ENCODE peak calls at places on chromosomes 12 and 14, in nine cellular contexts. One of them, this sample, is unnamed.

GRCh38 chr14:69368381-69368780 is 29.7 kb downstream of the ERH start:
- DNase-seq in AG08395: no peak
- DNase-seq in WTC11: no peak
- DNase-seq in CD8-positive, alpha-beta memory T cell: no peak
- DNase-seq in NCI-H1694 treated with DMSO at 0.1 percent for 48 hours: no peak
- DNase-seq in A549: no peak
- DNase-seq in stimulated activated CD8-positive, alpha-beta memory T cell treated with anti-CD3 and anti-CD28 coated beads, Interleukin-15, amount 100 ng/mL, for 1 hour: no peak
- DNase-seq in Peyer's patch: no peak
- DNase-seq in hepatic stellate cell: no peak
- DNase-seq in this sample: no peak

GRCh38 chr12:108850854-108851573 is 6.4 kb downstream of the SSH1 start:
- DNase-seq in AG08395: peak; percentile 73
- DNase-seq in WTC11: no peak
- DNase-seq in CD8-positive, alpha-beta memory T cell: no peak
- DNase-seq in NCI-H1694 treated with DMSO at 0.1 percent for 48 hours: no peak
- DNase-seq in A549: peak; percentile 89
- DNase-seq in stimulated activated CD8-positive, alpha-beta memory T cell treated with anti-CD3 and anti-CD28 coated beads, Interleukin-15, amount 100 ng/mL, for 1 hour: no peak
- DNase-seq in Peyer's patch: peak; percentile 36
- DNase-seq in hepatic stellate cell: peak; percentile 93
- DNase-seq in this sample: no peak

GRCh38 chr14:23831591-23831990 is 122.0 kb upstream of the DHRS4 start:
- DNase-seq in AG08395: no peak
- DNase-seq in WTC11: no peak
- DNase-seq in CD8-positive, alpha-beta memory T cell: no peak
- DNase-seq in NCI-H1694 treated with DMSO at 0.1 percent for 48 hours: no peak
- DNase-seq in A549: no peak
- DNase-seq in stimulated activated CD8-positive, alpha-beta memory T cell treated with anti-CD3 and anti-CD28 coated beads, Interleukin-15, amount 100 ng/mL, for 1 hour: no peak
- DNase-seq in Peyer's patch: no peak
- DNase-seq in hepatic stellate cell: no peak
- DNase-seq in this sample: no peak

GRCh38 chr12:124516850-124517249 is 50.6 kb downstream of the NCOR2 start:
- DNase-seq in AG08395: no peak
- DNase-seq in WTC11: no peak
- DNase-seq in CD8-positive, alpha-beta memory T cell: no peak
- DNase-seq in NCI-H1694 treated with DMSO at 0.1 percent for 48 hours: no peak
- DNase-seq in A549: no peak
- DNase-seq in stimulated activated CD8-positive, alpha-beta memory T cell treated with anti-CD3 and anti-CD28 coated beads, Interleukin-15, amount 100 ng/mL, for 1 hour: no peak
- DNase-seq in Peyer's patch: no peak
- DNase-seq in hepatic stellate cell: no peak
- DNase-seq in this sample: no peak

GRCh38 chr12:52147367-52147972 is 44.3 kb downstream of the KRT80 start:
- DNase-seq in AG08395: peak; percentile 98
- DNase-seq in WTC11: no peak
- DNase-seq in CD8-positive, alpha-beta memory T cell: no peak
- DNase-seq in NCI-H1694 treated with DMSO at 0.1 percent for 48 hours: no peak
- DNase-seq in A549: peak; percentile 100
- DNase-seq in stimulated activated CD8-positive, alpha-beta memory T cell treated with anti-CD3 and anti-CD28 coated beads, Interleukin-15, amount 100 ng/mL, for 1 hour: no peak
- DNase-seq in Peyer's patch: peak; percentile 23
- DNase-seq in hepatic stellate cell: peak; percentile 99
- DNase-seq in this sample: no peak

GRCh38 chr12:111268738-111269572 is 99.9 kb downstream of the PHETA1 start:
- DNase-seq in AG08395: no peak
- DNase-seq in WTC11: peak; percentile 65
- DNase-seq in CD8-positive, alpha-beta memory T cell: no peak
- DNase-seq in NCI-H1694 treated with DMSO at 0.1 percent for 48 hours: no peak
- DNase-seq in A549: no peak
- DNase-seq in stimulated activated CD8-positive, alpha-beta memory T cell treated with anti-CD3 and anti-CD28 coated beads, Interleukin-15, amount 100 ng/mL, for 1 hour: no peak
- DNase-seq in Peyer's patch: no peak
- DNase-seq in hepatic stellate cell: no peak
- DNase-seq in this sample: no peak

GRCh38 chr14:68670344-68670725 is 122.5 kb downstream of the ZFP36L1 start:
- DNase-seq in AG08395: no peak
- DNase-seq in WTC11: no peak
- DNase-seq in CD8-positive, alpha-beta memory T cell: no peak
- DNase-seq in NCI-H1694 treated with DMSO at 0.1 percent for 48 hours: no peak
- DNase-seq in A549: no peak
- DNase-seq in stimulated activated CD8-positive, alpha-beta memory T cell treated with anti-CD3 and anti-CD28 coated beads, Interleukin-15, amount 100 ng/mL, for 1 hour: no peak
- DNase-seq in Peyer's patch: peak; percentile 4
- DNase-seq in hepatic stellate cell: no peak
- DNase-seq in this sample: no peak

GRCh38 chr12:29376118-29376517 is 4.9 kb downstream of the ERGIC2 start:
- DNase-seq in AG08395: no peak
- DNase-seq in WTC11: no peak
- DNase-seq in CD8-positive, alpha-beta memory T cell: no peak
- DNase-seq in NCI-H1694 treated with DMSO at 0.1 percent for 48 hours: no peak
- DNase-seq in A549: no peak
- DNase-seq in stimulated activated CD8-positive, alpha-beta memory T cell treated with anti-CD3 and anti-CD28 coated beads, Interleukin-15, amount 100 ng/mL, for 1 hour: no peak
- DNase-seq in Peyer's patch: no peak
- DNase-seq in hepatic stellate cell: no peak
- DNase-seq in this sample: no peak

GRCh38 chr14:73943083-73943482 is 6.8 kb downstream of the FAM161B start:
- DNase-seq in AG08395: peak; percentile 82
- DNase-seq in WTC11: no peak
- DNase-seq in CD8-positive, alpha-beta memory T cell: no peak
- DNase-seq in NCI-H1694 treated with DMSO at 0.1 percent for 48 hours: no peak
- DNase-seq in A549: peak; percentile 9
- DNase-seq in stimulated activated CD8-positive, alpha-beta memory T cell treated with anti-CD3 and anti-CD28 coated beads, Interleukin-15, amount 100 ng/mL, for 1 hour: no peak
- DNase-seq in Peyer's patch: no peak
- DNase-seq in hepatic stellate cell: peak; percentile 75
- DNase-seq in this sample: no peak

GRCh38 chr14:35808076-35808657 is 928 bp downstream of the RALGAPA1 start:
- DNase-seq in AG08395: no peak
- DNase-seq in WTC11: peak; percentile 32
- DNase-seq in CD8-positive, alpha-beta memory T cell: peak; percentile 21
- DNase-seq in NCI-H1694 treated with DMSO at 0.1 percent for 48 hours: no peak
- DNase-seq in A549: peak; percentile 31
- DNase-seq in stimulated activated CD8-positive, alpha-beta memory T cell treated with anti-CD3 and anti-CD28 coated beads, Interleukin-15, amount 100 ng/mL, for 1 hour: no peak
- DNase-seq in Peyer's patch: peak; percentile 36
- DNase-seq in hepatic stellate cell: no peak
- DNase-seq in this sample: no peak

GRCh38 chr12:80107221-80107620 is 7.9 kb downstream of the OTOGL start:
- DNase-seq in AG08395: no peak
- DNase-seq in WTC11: no peak
- DNase-seq in CD8-positive, alpha-beta memory T cell: no peak
- DNase-seq in NCI-H1694 treated with DMSO at 0.1 percent for 48 hours: no peak
- DNase-seq in A549: no peak
- DNase-seq in stimulated activated CD8-positive, alpha-beta memory T cell treated with anti-CD3 and anti-CD28 coated beads, Interleukin-15, amount 100 ng/mL, for 1 hour: no peak
- DNase-seq in Peyer's patch: no peak
- DNase-seq in hepatic stellate cell: no peak
- DNase-seq in this sample: no peak

GRCh38 chr14:76298896-76299295 is 77.0 kb upstream of the ESRRB start:
- DNase-seq in AG08395: no peak
- DNase-seq in WTC11: no peak
- DNase-seq in CD8-positive, alpha-beta memory T cell: no peak
- DNase-seq in NCI-H1694 treated with DMSO at 0.1 percent for 48 hours: no peak
- DNase-seq in A549: no peak
- DNase-seq in stimulated activated CD8-positive, alpha-beta memory T cell treated with anti-CD3 and anti-CD28 coated beads, Interleukin-15, amount 100 ng/mL, for 1 hour: no peak
- DNase-seq in Peyer's patch: no peak
- DNase-seq in hepatic stellate cell: no peak
- DNase-seq in this sample: no peak

GRCh38 chr14:102389261-102389660 is 26.5 kb downstream of the TECPR2 start:
- DNase-seq in AG08395: no peak
- DNase-seq in WTC11: no peak
- DNase-seq in CD8-positive, alpha-beta memory T cell: no peak
- DNase-seq in NCI-H1694 treated with DMSO at 0.1 percent for 48 hours: no peak
- DNase-seq in A549: no peak
- DNase-seq in stimulated activated CD8-positive, alpha-beta memory T cell treated with anti-CD3 and anti-CD28 coated beads, Interleukin-15, amount 100 ng/mL, for 1 hour: no peak
- DNase-seq in Peyer's patch: no peak
- DNase-seq in hepatic stellate cell: no peak
- DNase-seq in this sample: no peak

GRCh38 chr14:77485256-77485655 is 13.4 kb downstream of the ISM2 start:
- DNase-seq in AG08395: peak; percentile 60
- DNase-seq in WTC11: no peak
- DNase-seq in CD8-positive, alpha-beta memory T cell: no peak
- DNase-seq in NCI-H1694 treated with DMSO at 0.1 percent for 48 hours: no peak
- DNase-seq in A549: no peak
- DNase-seq in stimulated activated CD8-positive, alpha-beta memory T cell treated with anti-CD3 and anti-CD28 coated beads, Interleukin-15, amount 100 ng/mL, for 1 hour: no peak
- DNase-seq in Peyer's patch: no peak
- DNase-seq in hepatic stellate cell: no peak
- DNase-seq in this sample: no peak

GRCh38 chr14:77868552-77869300 is 68.8 kb downstream of the ADCK1 start:
- DNase-seq in AG08395: no peak
- DNase-seq in WTC11: no peak
- DNase-seq in CD8-positive, alpha-beta memory T cell: no peak
- DNase-seq in NCI-H1694 treated with DMSO at 0.1 percent for 48 hours: no peak
- DNase-seq in A549: no peak
- DNase-seq in stimulated activated CD8-positive, alpha-beta memory T cell treated with anti-CD3 and anti-CD28 coated beads, Interleukin-15, amount 100 ng/mL, for 1 hour: no peak
- DNase-seq in Peyer's patch: no peak
- DNase-seq in hepatic stellate cell: no peak
- DNase-seq in this sample: no peak

GRCh38 chr12:131833288-131833895 is 5.2 kb downstream of the MMP17 start:
- DNase-seq in AG08395: no peak
- DNase-seq in WTC11: no peak
- DNase-seq in CD8-positive, alpha-beta memory T cell: no peak
- DNase-seq in NCI-H1694 treated with DMSO at 0.1 percent for 48 hours: no peak
- DNase-seq in A549: no peak
- DNase-seq in stimulated activated CD8-positive, alpha-beta memory T cell treated with anti-CD3 and anti-CD28 coated beads, Interleukin-15, amount 100 ng/mL, for 1 hour: no peak
- DNase-seq in Peyer's patch: no peak
- DNase-seq in hepatic stellate cell: no peak
- DNase-seq in this sample: no peak

GRCh38 chr14:73800970-73801515 is 50.6 kb upstream of the PTGR2 start:
- DNase-seq in AG08395: no peak
- DNase-seq in WTC11: no peak
- DNase-seq in CD8-positive, alpha-beta memory T cell: no peak
- DNase-seq in NCI-H1694 treated with DMSO at 0.1 percent for 48 hours: no peak
- DNase-seq in A549: no peak
- DNase-seq in stimulated activated CD8-positive, alpha-beta memory T cell treated with anti-CD3 and anti-CD28 coated beads, Interleukin-15, amount 100 ng/mL, for 1 hour: no peak
- DNase-seq in Peyer's patch: no peak
- DNase-seq in hepatic stellate cell: no peak
- DNase-seq in this sample: no peak

GRCh38 chr12:89707992-89708792 is 446 bp downstream of the ATP2B1 start:
- DNase-seq in AG08395: peak; percentile 17
- DNase-seq in WTC11: peak; percentile 51
- DNase-seq in CD8-positive, alpha-beta memory T cell: peak; percentile 32
- DNase-seq in NCI-H1694 treated with DMSO at 0.1 percent for 48 hours: no peak
- DNase-seq in A549: peak; percentile 22
- DNase-seq in stimulated activated CD8-positive, alpha-beta memory T cell treated with anti-CD3 and anti-CD28 coated beads, Interleukin-15, amount 100 ng/mL, for 1 hour: no peak
- DNase-seq in Peyer's patch: peak; percentile 44
- DNase-seq in hepatic stellate cell: peak; percentile 37
- DNase-seq in this sample: no peak

GRCh38 chr12:67519824-67520433 is 128.6 kb upstream of the DYRK2 start:
- DNase-seq in AG08395: no peak
- DNase-seq in WTC11: peak; percentile 79
- DNase-seq in CD8-positive, alpha-beta memory T cell: no peak
- DNase-seq in NCI-H1694 treated with DMSO at 0.1 percent for 48 hours: no peak
- DNase-seq in A549: no peak
- DNase-seq in stimulated activated CD8-positive, alpha-beta memory T cell treated with anti-CD3 and anti-CD28 coated beads, Interleukin-15, amount 100 ng/mL, for 1 hour: no peak
- DNase-seq in Peyer's patch: no peak
- DNase-seq in hepatic stellate cell: no peak
- DNase-seq in this sample: no peak

GRCh38 chr14:59274991-59275391 is 86.5 kb downstream of the DAAM1 start:
- DNase-seq in AG08395: no peak
- DNase-seq in WTC11: no peak
- DNase-seq in CD8-positive, alpha-beta memory T cell: no peak
- DNase-seq in NCI-H1694 treated with DMSO at 0.1 percent for 48 hours: no peak
- DNase-seq in A549: no peak
- DNase-seq in stimulated activated CD8-positive, alpha-beta memory T cell treated with anti-CD3 and anti-CD28 coated beads, Interleukin-15, amount 100 ng/mL, for 1 hour: no peak
- DNase-seq in Peyer's patch: peak; percentile 70
- DNase-seq in hepatic stellate cell: no peak
- DNase-seq in this sample: no peak

GRCh38 chr14:64012003-64012402 is 159.2 kb downstream of the SYNE2 start:
- DNase-seq in AG08395: no peak
- DNase-seq in WTC11: no peak
- DNase-seq in CD8-positive, alpha-beta memory T cell: no peak
- DNase-seq in NCI-H1694 treated with DMSO at 0.1 percent for 48 hours: no peak
- DNase-seq in A549: no peak
- DNase-seq in stimulated activated CD8-positive, alpha-beta memory T cell treated with anti-CD3 and anti-CD28 coated beads, Interleukin-15, amount 100 ng/mL, for 1 hour: no peak
- DNase-seq in Peyer's patch: no peak
- DNase-seq in hepatic stellate cell: no peak
- DNase-seq in this sample: no peak

GRCh38 chr12:100225491-100225890 is 24.9 kb downstream of the ACTR6 start:
- DNase-seq in AG08395: no peak
- DNase-seq in WTC11: no peak
- DNase-seq in CD8-positive, alpha-beta memory T cell: no peak
- DNase-seq in NCI-H1694 treated with DMSO at 0.1 percent for 48 hours: no peak
- DNase-seq in A549: no peak
- DNase-seq in stimulated activated CD8-positive, alpha-beta memory T cell treated with anti-CD3 and anti-CD28 coated beads, Interleukin-15, amount 100 ng/mL, for 1 hour: no peak
- DNase-seq in Peyer's patch: no peak
- DNase-seq in hepatic stellate cell: no peak
- DNase-seq in this sample: no peak

GRCh38 chr14:96117101-96117897 is 78.1 kb downstream of the C14orf132 start:
- DNase-seq in AG08395: no peak
- DNase-seq in WTC11: no peak
- DNase-seq in CD8-positive, alpha-beta memory T cell: no peak
- DNase-seq in NCI-H1694 treated with DMSO at 0.1 percent for 48 hours: peak; percentile 69
- DNase-seq in A549: no peak
- DNase-seq in stimulated activated CD8-positive, alpha-beta memory T cell treated with anti-CD3 and anti-CD28 coated beads, Interleukin-15, amount 100 ng/mL, for 1 hour: no peak
- DNase-seq in Peyer's patch: no peak
- DNase-seq in hepatic stellate cell: no peak
- DNase-seq in this sample: no peak

GRCh38 chr14:51989293-51990234 is at the start of gene RTRAF:
- DNase-seq in AG08395: peak; percentile 97
- DNase-seq in WTC11: peak; percentile 89
- DNase-seq in CD8-positive, alpha-beta memory T cell: peak; percentile 89
- DNase-seq in NCI-H1694 treated with DMSO at 0.1 percent for 48 hours: peak; percentile 91
- DNase-seq in A549: peak; percentile 94
- DNase-seq in stimulated activated CD8-positive, alpha-beta memory T cell treated with anti-CD3 and anti-CD28 coated beads, Interleukin-15, amount 100 ng/mL, for 1 hour: peak; percentile 76
- DNase-seq in Peyer's patch: peak; percentile 88
- DNase-seq in hepatic stellate cell: peak; percentile 88
- DNase-seq in this sample: peak; percentile 83

GRCh38 chr14:99190696-99191662 is 81.0 kb downstream of the BCL11B start:
- DNase-seq in AG08395: peak; percentile 29
- DNase-seq in WTC11: no peak
- DNase-seq in CD8-positive, alpha-beta memory T cell: no peak
- DNase-seq in NCI-H1694 treated with DMSO at 0.1 percent for 48 hours: no peak
- DNase-seq in A549: no peak
- DNase-seq in stimulated activated CD8-positive, alpha-beta memory T cell treated with anti-CD3 and anti-CD28 coated beads, Interleukin-15, amount 100 ng/mL, for 1 hour: no peak
- DNase-seq in Peyer's patch: no peak
- DNase-seq in hepatic stellate cell: no peak
- DNase-seq in this sample: no peak

GRCh38 chr12:109304485-109304884 is 4.6 kb downstream of the FOXN4 start:
- DNase-seq in AG08395: no peak
- DNase-seq in WTC11: no peak
- DNase-seq in CD8-positive, alpha-beta memory T cell: no peak
- DNase-seq in NCI-H1694 treated with DMSO at 0.1 percent for 48 hours: no peak
- DNase-seq in A549: no peak
- DNase-seq in stimulated activated CD8-positive, alpha-beta memory T cell treated with anti-CD3 and anti-CD28 coated beads, Interleukin-15, amount 100 ng/mL, for 1 hour: no peak
- DNase-seq in Peyer's patch: no peak
- DNase-seq in hepatic stellate cell: no peak
- DNase-seq in this sample: no peak

GRCh38 chr14:95614335-95614734 is 71.9 kb upstream of the TCL1B start:
- DNase-seq in AG08395: no peak
- DNase-seq in WTC11: no peak
- DNase-seq in CD8-positive, alpha-beta memory T cell: no peak
- DNase-seq in NCI-H1694 treated with DMSO at 0.1 percent for 48 hours: no peak
- DNase-seq in A549: peak; percentile 6
- DNase-seq in stimulated activated CD8-positive, alpha-beta memory T cell treated with anti-CD3 and anti-CD28 coated beads, Interleukin-15, amount 100 ng/mL, for 1 hour: no peak
- DNase-seq in Peyer's patch: no peak
- DNase-seq in hepatic stellate cell: no peak
- DNase-seq in this sample: no peak

GRCh38 chr12:114265036-114265435 is 140.9 kb downstream of the TBX5 start:
- DNase-seq in AG08395: no peak
- DNase-seq in WTC11: no peak
- DNase-seq in CD8-positive, alpha-beta memory T cell: no peak
- DNase-seq in NCI-H1694 treated with DMSO at 0.1 percent for 48 hours: no peak
- DNase-seq in A549: no peak
- DNase-seq in stimulated activated CD8-positive, alpha-beta memory T cell treated with anti-CD3 and anti-CD28 coated beads, Interleukin-15, amount 100 ng/mL, for 1 hour: no peak
- DNase-seq in Peyer's patch: no peak
- DNase-seq in hepatic stellate cell: no peak
- DNase-seq in this sample: no peak

GRCh38 chr12:42086021-42086420 is 58.7 kb downstream of the GXYLT1 start:
- DNase-seq in AG08395: no peak
- DNase-seq in WTC11: no peak
- DNase-seq in CD8-positive, alpha-beta memory T cell: no peak
- DNase-seq in NCI-H1694 treated with DMSO at 0.1 percent for 48 hours: peak; percentile 8
- DNase-seq in A549: no peak
- DNase-seq in stimulated activated CD8-positive, alpha-beta memory T cell treated with anti-CD3 and anti-CD28 coated beads, Interleukin-15, amount 100 ng/mL, for 1 hour: no peak
- DNase-seq in Peyer's patch: no peak
- DNase-seq in hepatic stellate cell: no peak
- DNase-seq in this sample: no peak

GRCh38 chr12:90499793-90500192 is 455.2 kb downstream of the CCER1 start:
- DNase-seq in AG08395: no peak
- DNase-seq in WTC11: no peak
- DNase-seq in CD8-positive, alpha-beta memory T cell: no peak
- DNase-seq in NCI-H1694 treated with DMSO at 0.1 percent for 48 hours: no peak
- DNase-seq in A549: no peak
- DNase-seq in stimulated activated CD8-positive, alpha-beta memory T cell treated with anti-CD3 and anti-CD28 coated beads, Interleukin-15, amount 100 ng/mL, for 1 hour: no peak
- DNase-seq in Peyer's patch: no peak
- DNase-seq in hepatic stellate cell: no peak
- DNase-seq in this sample: no peak

GRCh38 chr14:53780156-53780555 is 176.5 kb downstream of the BMP4 start:
- DNase-seq in AG08395: no peak
- DNase-seq in WTC11: no peak
- DNase-seq in CD8-positive, alpha-beta memory T cell: no peak
- DNase-seq in NCI-H1694 treated with DMSO at 0.1 percent for 48 hours: no peak
- DNase-seq in A549: no peak
- DNase-seq in stimulated activated CD8-positive, alpha-beta memory T cell treated with anti-CD3 and anti-CD28 coated beads, Interleukin-15, amount 100 ng/mL, for 1 hour: no peak
- DNase-seq in Peyer's patch: no peak
- DNase-seq in hepatic stellate cell: no peak
- DNase-seq in this sample: no peak